ENCODE peak calls at places on chromosomes 2 and 18, in six cellular contexts. I is cardiac fibroblast; G is colonic mucosa; N is non-pigmented ciliary epithelial cell; K is CD4-positive, CD25-positive, alpha-beta regulatory T cell; W is stimulated activated CD8-positive, alpha-beta memory T cell treated with anti-CD3 and anti-CD28 coated beads, Interleukin-12 subunit alpha, Interleukin-12 subunit beta, amount 100 ng/mL, for 4 hours. M is an unnamed sample.

GRCh38 chr2:210541280-210541902 is 15.0 kb upstream of the CPS1 start:
- DNase-seq in G (no peak), W (no peak), N (no peak), K (no peak), I (no peak), M (no peak)

GRCh38 chr2:23324281-23324680 is 60.7 kb upstream of the KLHL29 start:
- DNase-seq in N (no peak), K (no peak), I (no peak), G (no peak), W (no peak), M (no peak)

GRCh38 chr2:69013123-69013836 is at the start of gene ANTXR1:
- DNase-seq in I (peak), N (no peak), G (peak), W (no peak), K (no peak), M (peak)

GRCh38 chr2:162118166-162119031 is 33.6 kb downstream of the GCG start:
- DNase-seq in G (no peak), N (no peak), I (peak), K (no peak), W (no peak), M (peak)

GRCh38 chr2:218980800-218981389 is 4.1 kb downstream of the FEV start:
- DNase-seq in G (no peak), W (no peak), K (no peak), N (no peak), I (no peak), M (no peak)

GRCh38 chr2:128665113-128665512 is 346.4 kb upstream of the HS6ST1 start:
- DNase-seq in W (no peak), N (no peak), I (no peak), K (no peak), G (no peak), M (no peak)

GRCh38 chr2:155442755-155443372 is 744.4 kb downstream of the KCNJ3 start:
- DNase-seq in G (no peak), N (peak), I (peak), K (no peak), W (no peak), M (peak)

GRCh38 chr2:112021781-112022231 is 33.3 kb upstream of the TMEM87B start:
- DNase-seq in I (no peak), K (no peak), W (no peak), G (no peak), N (no peak), M (peak)

GRCh38 chr2:151459368-151459767 is 49.7 kb downstream of the RIF1 start:
- DNase-seq in G (no peak), W (no peak), N (no peak), K (no peak), I (peak), M (no peak)

GRCh38 chr18:79525556-79526467 is 130.1 kb downstream of the NFATC1 start:
- DNase-seq in K (no peak), W (no peak), N (no peak), I (no peak), G (no peak), M (no peak)

GRCh38 chr18:22188551-22189267 is 19.3 kb downstream of the GATA6 start:
- DNase-seq in K (no peak), W (no peak), G (peak), N (no peak), I (no peak), M (no peak)

GRCh38 chr2:38178142-38178541 is 102.2 kb upstream of the CYP1B1 start:
- DNase-seq in G (no peak), N (peak), W (no peak), K (no peak), I (peak), M (no peak)

GRCh38 chr2:52955079-52955478 is 812.5 kb upstream of the CHAC2 start:
- DNase-seq in I (no peak), G (no peak), N (no peak), K (no peak), W (no peak), M (no peak)

GRCh38 chr2:139790807-139791206 is 1010.6 kb upstream of the NXPH2 start:
- DNase-seq in K (no peak), I (peak), G (no peak), W (no peak), N (no peak), M (peak)

GRCh38 chr2:112621792-112622527 is 23.8 kb upstream of the SLC20A1 start:
- DNase-seq in W (no peak), K (no peak), I (peak), G (no peak), N (no peak), M (peak)

GRCh38 chr2:75541430-75541829 is 19.3 kb downstream of the EVA1A start:
- DNase-seq in N (no peak), K (no peak), I (no peak), W (no peak), G (no peak), M (no peak)

GRCh38 chr2:73034661-73035374 is 36.7 kb downstream of the SFXN5 start:
- DNase-seq in I (no peak), K (no peak), N (no peak), G (no peak), W (no peak), M (no peak)

GRCh38 chr2:24756789-24757188 is 36.4 kb downstream of the PTRHD1 start:
- DNase-seq in N (no peak), K (no peak), W (no peak), I (no peak), G (no peak), M (no peak)

GRCh38 chr2:172885996-172886395 is 150.4 kb downstream of the RAPGEF4 start:
- DNase-seq in G (no peak), N (no peak), K (no peak), W (no peak), I (no peak), M (no peak)

GRCh38 chr18:79573921-79574491 is 105.6 kb upstream of the CTDP1 start:
- DNase-seq in W (no peak), G (peak), K (no peak), I (no peak), N (no peak), M (no peak)

GRCh38 chr2:180203972-180204371 is 196.9 kb upstream of the CWC22 start:
- DNase-seq in G (peak), N (peak), I (peak), W (no peak), K (no peak), M (peak)

GRCh38 chr2:202634556-202635440 is at the start of gene FAM117B:
- DNase-seq in I (peak), K (peak), W (peak), N (peak), G (peak), M (peak)

GRCh38 chr18:3578621-3579020 is 128.6 kb downstream of the TGIF1 start:
- DNase-seq in G (no peak), N (no peak), I (no peak), W (no peak), K (no peak), M (no peak)

GRCh38 chr18:78540636-78541400 is 438.8 kb upstream of the SALL3 start:
- DNase-seq in N (no peak), K (no peak), W (no peak), I (no peak), G (no peak), M (no peak)

GRCh38 chr2:241893265-241893664 is 23.7 kb downstream of the RTP5 start:
- DNase-seq in G (no peak), K (no peak), W (no peak), I (no peak), N (no peak), M (no peak)

GRCh38 chr2:39780825-39781600 is 2.0 kb upstream of the THUMPD2 start:
- DNase-seq in K (no peak), G (no peak), N (no peak), W (no peak), I (peak), M (peak)

GRCh38 chr2:240163844-240164574 is 23.6 kb upstream of the OTOS start:
- DNase-seq in I (no peak), N (no peak), G (no peak), K (no peak), W (no peak), M (no peak)

GRCh38 chr2:185291035-185291647 is 447.5 kb upstream of the FSIP2 start:
- DNase-seq in N (no peak), W (no peak), G (peak), K (no peak), I (peak), M (peak)

GRCh38 chr18:7272268-7273049 is 41.6 kb downstream of the LRRC30 start:
- DNase-seq in G (peak), K (no peak), I (peak), N (peak), W (no peak), M (peak)

GRCh38 chr2:159744363-159744762 is 32.1 kb downstream of the MARCHF7 start:
- DNase-seq in W (no peak), K (no peak), N (peak), I (peak), G (no peak), M (peak)

GRCh38 chr18:9401166-9401565 is 66.6 kb downstream of the TWSG1 start:
- DNase-seq in N (no peak), G (no peak), K (no peak), I (peak), W (no peak), M (no peak)

GRCh38 chr2:159617651-159618050 is 1.3 kb upstream of the BAZ2B start:
- DNase-seq in I (peak), G (peak), K (no peak), N (no peak), W (no peak), M (no peak)

GRCh38 chr2:152583512-152584188 is 133.6 kb downstream of the PRPF40A start:
- DNase-seq in I (no peak), K (no peak), W (no peak), N (no peak), G (no peak), M (no peak)

GRCh38 chr2:240259201-240259923 is 118.9 kb upstream of the OTOS start:
- DNase-seq in G (no peak), W (no peak), K (no peak), I (no peak), N (no peak), M (no peak)

GRCh38 chr2:186486651-186487647 is 889 bp downstream of the ZC3H15 start:
- DNase-seq in I (peak), N (peak), K (no peak), W (no peak), G (no peak), M (peak)

GRCh38 chr18:40356153-40356552 is 1598.9 kb upstream of the PIK3C3 start:
- DNase-seq in G (no peak), K (no peak), N (no peak), I (no peak), W (no peak), M (no peak)

GRCh38 chr2:162678551-162678950 is 160.0 kb downstream of the KCNH7 start:
- DNase-seq in I (peak), W (no peak), K (no peak), N (no peak), G (no peak), M (peak)

GRCh38 chr2:6506311-6507258 is 359.1 kb downstream of the CMPK2 start:
- DNase-seq in K (no peak), N (peak), W (no peak), G (peak), I (no peak), M (peak)

GRCh38 chr2:19711470-19712372 is 190.1 kb downstream of the TTC32 start:
- DNase-seq in N (peak), I (peak), W (no peak), K (no peak), G (peak), M (peak)

M was measured in HT1080.